ENCODE peak calls at places on chromosomes 11 and 22, in five cellular contexts. N is AG09309; E is NCI-H1092; V is GM12865; H is stimulated activated CD4-positive, alpha-beta T cell treated with anti-CD3 and anti-CD28 coated beads, Interleukin-12 subunit alpha, Interleukin-12 subunit beta, amount 100 ng/mL, for 4 hours. U is an unnamed sample.

GRCh38 chr11:69339041-69339733 is 45.2 kb downstream of the MYEOV start:
- DNase-seq in N (no peak), E (no peak), V (no peak), H (no peak), U (no peak)

GRCh38 chr11:126596474-126596873 is 241.0 kb downstream of the ST3GAL4 start:
- DNase-seq in N (no peak), E (no peak), V (no peak), H (no peak), U (no peak)

GRCh38 chr22:28497188-28497587 is 182.5 kb downstream of the TTC28 start:
- DNase-seq in N (no peak), E (no peak), V (no peak), H (no peak), U (no peak)

GRCh38 chr22:44205713-44206645 is 25.3 kb downstream of the PARVG start:
- DNase-seq in N (no peak), E (no peak), V (no peak), H (no peak), U (no peak)

GRCh38 chr11:78783301-78783700 is 208.6 kb upstream of the NARS2 start:
- DNase-seq in N (no peak), E (no peak), V (no peak), H (no peak), U (no peak)

GRCh38 chr11:28874706-28875105 is 766.5 kb downstream of the METTL15 start:
- DNase-seq in N (no peak), E (no peak), V (no peak), H (no peak), U (peak; percentile 41)

GRCh38 chr11:134464981-134465730 is 53.1 kb upstream of the B3GAT1 start:
- DNase-seq in N (no peak), E (no peak), V (no peak), H (no peak), U (no peak)

GRCh38 chr11:14026961-14027360 is 64.4 kb downstream of the SPON1 start:
- DNase-seq in N (no peak), E (no peak), V (no peak), H (no peak), U (no peak)

GRCh38 chr11:120517390-120518315 is 6.1 kb downstream of the GRIK4 start:
- DNase-seq in N (no peak), E (no peak), V (no peak), H (no peak), U (no peak)

GRCh38 chr22:47139790-47140119 is 377.3 kb downstream of the TBC1D22A start:
- DNase-seq in N (no peak), E (no peak), V (no peak), H (no peak), U (no peak)

GRCh38 chr22:29308148-29308790 is 1.8 kb downstream of the GAS2L1 start:
- DNase-seq in N (no peak), E (no peak), V (no peak), H (no peak), U (no peak)

GRCh38 chr11:86473991-86474833 is 99.5 kb downstream of the CCDC81 start:
- DNase-seq in N (no peak), E (no peak), V (no peak), H (no peak), U (peak; percentile 58)

GRCh38 chr11:11558826-11559225 is 63.0 kb downstream of the GALNT18 start:
- DNase-seq in N (no peak), E (no peak), V (no peak), H (no peak), U (no peak)

GRCh38 chr22:45785458-45785857 is 113.8 kb downstream of the ATXN10 start:
- DNase-seq in N (no peak), E (no peak), V (no peak), H (no peak), U (no peak)

GRCh38 chr11:102216433-102217163 is 100.7 kb upstream of the BIRC3 start:
- DNase-seq in N (no peak), E (no peak), V (no peak), H (no peak), U (no peak)

GRCh38 chr11:96088914-96089313 is 165.0 kb upstream of the MTMR2 start:
- DNase-seq in N (no peak), E (no peak), V (no peak), H (no peak), U (no peak)

GRCh38 chr22:37173709-37174108 is 14.3 kb downstream of the C1QTNF6 start:
- DNase-seq in N (no peak), E (no peak), V (no peak), H (no peak), U (no peak)

GRCh38 chr11:67054851-67055523 is 1.7 kb upstream of the RHOD start:
- DNase-seq in N (peak; percentile 61), E (no peak), V (no peak), H (no peak), U (no peak)

GRCh38 chr11:118923721-118924587 is 1.8 kb downstream of the BCL9L start:
- DNase-seq in N (no peak), E (no peak), V (no peak), H (no peak), U (no peak)

GRCh38 chr11:93740031-93740801 is 1.1 kb downstream of the TAF1D start:
- DNase-seq in N (no peak), E (no peak), V (peak; percentile 80), H (peak; percentile 43), U (peak; percentile 64)

GRCh38 chr11:118895093-118896039 is 11.7 kb downstream of the CXCR5 start:
- DNase-seq in N (no peak), E (no peak), V (peak; percentile 79), H (peak; percentile 62), U (no peak)

GRCh38 chr11:57126766-57127400 is 54.9 kb upstream of the LRRC55 start:
- DNase-seq in N (no peak), E (no peak), V (no peak), H (no peak), U (no peak)

GRCh38 chr11:94325681-94326080 is 21.3 kb downstream of the IZUMO1R start:
- DNase-seq in N (no peak), E (no peak), V (peak; percentile 78), H (peak; percentile 23), U (no peak)

GRCh38 chr11:1303196-1303821 is 6.1 kb downstream of the TOLLIP start:
- DNase-seq in N (no peak), E (no peak), V (no peak), H (no peak), U (no peak)

GRCh38 chr22:19454156-19454555 is 6.6 kb upstream of the C22orf39 start:
- DNase-seq in N (no peak), E (no peak), V (no peak), H (no peak), U (no peak)

GRCh38 chr11:134439181-134439580 is 27.1 kb upstream of the B3GAT1 start:
- DNase-seq in N (no peak), E (no peak), V (no peak), H (no peak), U (no peak)

GRCh38 chr22:50505776-50506610 is 1.5 kb downstream of the LMF2 start:
- DNase-seq in N (no peak), E (no peak), V (peak; percentile 11), H (no peak), U (no peak)

GRCh38 chr11:2793781-2794418 is 91.7 kb downstream of the CDKN1C start:
- DNase-seq in N (no peak), E (no peak), V (no peak), H (no peak), U (no peak)

GRCh38 chr11:12064136-12064953 is 46.0 kb upstream of the MICAL2 start:
- DNase-seq in N (no peak), E (no peak), V (no peak), H (no peak), U (no peak)

GRCh38 chr22:49850021-49850911 is 3.4 kb upstream of the ZBED4 start:
- DNase-seq in N (no peak), E (no peak), V (no peak), H (no peak), U (no peak)

GRCh38 chr22:42993651-42994275 is 21.2 kb downstream of the PACSIN2 start:
- DNase-seq in N (no peak), E (no peak), V (no peak), H (no peak), U (no peak)

GRCh38 chr11:86952933-86953637 is 2.1 kb downstream of the FZD4 start:
- DNase-seq in N (no peak), E (no peak), V (no peak), H (no peak), U (no peak)

GRCh38 chr11:73995247-73995646 is 12.6 kb upstream of the UCP2 start:
- DNase-seq in N (no peak), E (no peak), V (peak; percentile 81), H (no peak), U (no peak)

GRCh38 chr22:20746466-20747189 is 27.3 kb upstream of the SERPIND1 start:
- DNase-seq in N (no peak), E (no peak), V (no peak), H (no peak), U (no peak)

GRCh38 chr22:41524283-41524682 is 20.0 kb downstream of the POLR3H start:
- DNase-seq in N (no peak), E (no peak), V (no peak), H (no peak), U (no peak)

GRCh38 chr11:35523351-35523768 is 2.1 kb downstream of the PAMR1 start:
- DNase-seq in N (peak; percentile 21), E (no peak), V (no peak), H (no peak), U (no peak)

U was measured in HS-5.